ENCODE peak calls at places on chromosomes 11 and 22, in six cellular contexts. P is EH; O is prostate gland; E is kidney; Q is stimulated activated CD8-positive, alpha-beta memory T cell treated with anti-CD3 and anti-CD28 coated beads, Interleukin-7, amount 100 ng/mL, for 1 hour; N is cardiac fibroblast. G is an unnamed sample.

GRCh38 chr11:907668-908067 is 2.9 kb downstream of the CHID1 start:
- DNase-seq in O (no peak), N (no peak), Q (no peak), P (no peak), E (no peak), G (no peak)

GRCh38 chr11:102798012-102798746 is at the start of gene MMP1:
- DNase-seq in P (peak; percentile 90), Q (no peak), N (peak; percentile 20), E (no peak), O (no peak), G (no peak)

GRCh38 chr11:133905677-133906156 is 51.1 kb downstream of the IGSF9B start:
- DNase-seq in E (no peak), Q (no peak), O (no peak), P (no peak), N (no peak), G (no peak)

GRCh38 chr11:103920933-103921332 is 115.5 kb upstream of the DDI1 start:
- DNase-seq in Q (no peak), E (no peak), N (no peak), P (no peak), O (no peak), G (no peak)

GRCh38 chr22:46626911-46627805 is 7.0 kb downstream of the GRAMD4 start:
- DNase-seq in Q (no peak), P (no peak), N (no peak), O (peak; percentile 86), E (peak; percentile 69), G (peak; percentile 48)

GRCh38 chr11:78607691-78608090 is 33.0 kb upstream of the NARS2 start:
- DNase-seq in E (no peak), N (no peak), O (no peak), Q (no peak), P (no peak), G (no peak)

GRCh38 chr11:32430586-32431357 is 4.6 kb downstream of the WT1 start:
- DNase-seq in O (no peak), N (peak; percentile 42), Q (no peak), P (no peak), E (no peak), G (no peak)

GRCh38 chr11:14413307-14414072 is 54.5 kb upstream of the RRAS2 start:
- DNase-seq in O (no peak), N (peak; percentile 82), Q (no peak), P (peak; percentile 78), E (no peak), G (no peak)

G was measured in LNCaP clone FGC.